ENCODE peak calls at places on chromosome 2, in nine cellular contexts. Q is fibroblast of villous mesenchyme, B is AG09309, K is AG10803, I is Peyer's patch, V is foreskin fibroblast, P is heart left ventricle, E is cardiac muscle cell, U is right lobe of liver. S is an unnamed sample.

GRCh38 chr2:61114147-61114546 is 47.8 kb upstream of the C2orf74 start:
- DNase-seq in E (no peak), I (no peak), K (no peak), Q (no peak), V (no peak), P (no peak), B (no peak), U (no peak), S (no peak)

GRCh38 chr2:53568463-53568862 is 199.1 kb upstream of the CHAC2 start:
- DNase-seq in B (no peak), E (no peak), K (peak), Q (peak), P (no peak), U (no peak), V (no peak), I (no peak), S (peak)

GRCh38 chr2:136402281-136402680 is 284.3 kb upstream of the CXCR4 start:
- DNase-seq in P (no peak), E (no peak), U (no peak), K (no peak), Q (no peak), V (no peak), B (no peak), I (no peak), S (no peak)

GRCh38 chr2:80496770-80497169 is 192.2 kb upstream of the LRRTM1 start:
- DNase-seq in B (peak), E (peak), V (peak), P (no peak), U (no peak), K (peak), Q (peak), I (no peak), S (peak)

GRCh38 chr2:99695856-99696255 is 206.0 kb upstream of the REV1 start:
- DNase-seq in U (no peak), Q (no peak), B (no peak), P (no peak), I (no peak), V (no peak), E (no peak), K (no peak), S (no peak)

GRCh38 chr2:23649819-23650218 is 264.8 kb downstream of the KLHL29 start:
- DNase-seq in E (peak), B (no peak), K (no peak), U (no peak), V (peak), P (peak), Q (no peak), I (no peak), S (peak)

GRCh38 chr2:98928242-98928641 is 7.8 kb downstream of the CRACDL start:
- DNase-seq in V (no peak), B (no peak), K (no peak), E (no peak), Q (no peak), P (no peak), U (no peak), I (no peak), S (no peak)

GRCh38 chr2:240143276-240143675 is 2.8 kb upstream of the OTOS start:
- DNase-seq in B (no peak), V (no peak), K (no peak), I (no peak), Q (no peak), P (no peak), U (no peak), E (no peak), S (no peak)

GRCh38 chr2:237996041-237996593 is 29.3 kb downstream of the UBE2F start:
- DNase-seq in I (no peak), K (peak), E (peak), U (no peak), B (peak), P (no peak), Q (peak), V (peak), S (peak)

GRCh38 chr2:101160454-101160853 is 9.3 kb upstream of the TBC1D8 start:
- DNase-seq in E (peak), Q (peak), P (no peak), I (no peak), B (peak), V (peak), K (peak), U (no peak), S (peak)

GRCh38 chr2:138294451-138294850 is 207.1 kb upstream of the SPOPL start:
- DNase-seq in E (no peak), U (no peak), K (no peak), B (no peak), I (no peak), P (no peak), V (peak), Q (no peak), S (no peak)

GRCh38 chr2:227817940-227818568 is 4.4 kb downstream of the CCL20 start:
- DNase-seq in U (peak), E (peak), P (peak), K (peak), V (peak), Q (peak), I (peak), B (peak), S (peak)

DNA sequence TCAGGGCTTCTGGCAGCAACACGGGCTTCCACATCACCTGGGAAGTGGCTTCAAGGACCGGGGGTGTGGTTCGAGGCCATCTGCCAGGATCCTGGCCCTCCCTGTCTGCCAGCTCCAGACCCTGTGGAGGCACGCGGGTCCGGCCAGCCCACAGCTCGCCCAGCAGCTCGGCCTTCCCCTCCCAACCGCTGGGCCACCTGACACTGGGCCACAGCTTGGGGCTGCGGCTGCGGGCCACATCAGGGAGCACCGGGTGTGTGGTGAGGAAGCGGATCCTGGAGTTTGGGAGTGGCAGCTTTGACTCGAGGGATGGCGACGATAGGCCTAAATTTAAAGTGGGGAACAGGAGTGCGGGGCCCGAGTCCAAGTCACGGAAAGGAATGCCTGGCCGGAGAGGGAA is 6.9 kb downstream of the C2orf81 start:
- DNase-seq in V (no peak), I (no peak), B (no peak), K (no peak), U (no peak), Q (no peak), P (no peak), E (no peak), S (no peak)
- H3K4me3 ChIP-seq in V (peak), I (peak), B (peak), K (peak), U (peak), Q (peak), P (peak), E (no peak), S (peak)

DNA sequence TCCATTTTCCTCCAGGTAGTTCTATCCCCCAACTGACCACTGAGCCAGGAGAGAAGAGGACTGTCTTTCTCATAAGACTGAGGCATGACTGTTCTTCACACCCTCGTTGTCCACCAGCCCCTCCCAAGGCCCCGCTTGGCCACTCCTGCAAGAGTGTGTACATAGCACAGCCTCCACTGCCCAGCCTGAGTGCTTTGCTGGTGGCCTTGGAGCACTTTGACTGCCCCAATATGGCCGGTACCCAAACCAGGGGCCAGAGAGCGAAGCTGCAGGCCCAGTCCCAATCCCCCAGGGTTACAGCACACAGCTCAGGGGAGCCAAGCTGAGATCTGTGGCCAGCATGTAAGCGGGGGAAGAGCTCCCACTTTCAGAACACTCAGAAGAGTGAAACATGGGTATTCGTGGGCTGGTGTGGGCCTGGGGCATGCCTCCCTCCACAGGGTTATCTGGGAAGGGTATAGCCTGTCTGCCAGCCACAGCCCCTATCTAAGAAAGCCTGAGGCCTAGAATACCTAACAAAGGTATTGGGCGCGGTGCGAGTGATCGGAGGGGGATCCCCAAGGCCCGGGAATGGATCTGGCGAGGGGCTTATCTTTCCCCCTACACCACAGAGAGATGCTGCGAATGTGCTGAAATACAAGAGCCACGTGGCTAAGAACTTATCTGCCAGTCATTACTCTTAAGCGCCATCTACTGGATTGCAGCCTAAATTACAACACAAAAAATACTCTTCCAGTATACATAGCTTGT is 163.8 kb downstream of the WDPCP start:
- DNase-seq in V (peak), U (no peak), P (no peak), K (peak), I (no peak), Q (peak), B (no peak), E (peak), S (peak)
- TF ChIP-seq CTCF in V (peak), U (peak), P (peak), K (peak), I (no peak), Q (peak), B (peak), E (peak), S (peak)

GRCh38 chr2:177669625-177670330 is 277.2 kb downstream of the AGPS start:
- DNase-seq in U (no peak), B (no peak), Q (no peak), V (no peak), I (no peak), E (no peak), P (no peak), K (no peak), S (no peak)
- H3K4me3 ChIP-seq in U (no peak), B (no peak), Q (no peak), V (no peak), I (no peak), E (no peak), P (no peak), K (no peak), S (no peak)

DNA sequence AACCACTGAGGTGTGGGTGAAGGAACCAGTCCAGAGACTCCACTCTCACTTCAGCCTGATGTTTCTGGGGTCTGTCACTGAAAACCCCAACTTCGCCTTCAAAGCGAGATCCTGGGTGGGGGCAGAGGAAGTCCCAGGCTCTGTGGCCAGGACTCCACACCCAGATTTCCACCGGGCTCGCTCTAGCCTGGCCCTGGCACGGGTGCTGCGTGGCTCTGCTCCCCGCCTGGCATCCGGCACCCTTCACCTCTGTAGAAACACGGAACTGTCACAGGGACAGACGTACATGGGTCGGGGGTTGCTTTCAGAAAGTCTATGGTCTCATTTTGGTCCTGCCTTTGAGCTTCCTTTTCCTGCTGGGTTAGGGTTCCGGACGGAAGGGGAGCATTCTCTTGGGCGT is 41.6 kb downstream of the ODC1 start:
- DNase-seq in K (no peak), V (no peak), B (no peak), E (no peak), U (no peak), P (no peak), Q (no peak), I (no peak), S (no peak)
- TF ChIP-seq CTCF in K (no peak), V (no peak), B (no peak), E (no peak), U (no peak), P (no peak), Q (no peak), I (no peak), S (no peak)

GRCh38 chr2:36266536-36267121 is 88.9 kb upstream of the CRIM1 start:
- DNase-seq in I (no peak), U (no peak), P (no peak), K (no peak), B (no peak), E (no peak), Q (no peak), V (no peak), S (no peak)

GRCh38 chr2:36267194-36267593 is 88.4 kb upstream of the CRIM1 start:
- DNase-seq in I (no peak), K (no peak), U (no peak), B (no peak), Q (no peak), E (no peak), P (no peak), V (no peak), S (no peak)

GRCh38 chr2:36271266-36271665 is 84.3 kb upstream of the CRIM1 start:
- DNase-seq in I (no peak), V (no peak), B (no peak), U (no peak), E (no peak), Q (no peak), K (no peak), P (no peak), S (peak)

DNA sequence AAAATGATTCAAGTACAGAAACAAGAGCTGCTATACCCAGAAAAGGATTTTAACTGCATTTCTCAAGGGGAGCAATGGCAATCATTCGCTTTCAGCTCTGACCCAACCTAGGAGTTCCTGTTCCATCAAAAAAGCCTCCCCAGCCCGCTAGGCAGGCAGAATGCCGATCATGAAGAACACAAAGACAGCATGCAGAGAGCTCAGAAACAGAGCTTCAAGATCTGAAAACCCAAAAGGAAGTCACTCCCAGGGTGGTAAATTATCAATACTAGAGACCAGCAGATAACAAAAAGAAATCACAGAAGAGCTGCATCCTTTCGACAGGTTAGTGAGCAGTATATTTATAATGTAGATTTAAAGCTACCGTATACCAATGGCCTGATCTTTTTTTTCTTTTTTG is 84.8 kb upstream of the CRIM1 start:
- DNase-seq in Q (no peak), B (no peak), V (no peak), K (no peak), I (no peak), E (no peak), P (no peak), U (no peak), S (no peak)
- H3K4me3 ChIP-seq in Q (no peak), B (no peak), V (no peak), K (no peak), I (no peak), E (no peak), P (no peak), U (no peak), S (no peak)

GRCh38 chr2:182586426-182586825 is 129.6 kb upstream of the DNAJC10 start:
- DNase-seq in Q (no peak), I (no peak), U (no peak), K (no peak), E (no peak), V (no peak), P (no peak), B (no peak), S (no peak)
- TF ChIP-seq CTCF in Q (no peak), I (no peak), U (no peak), K (no peak), E (no peak), V (no peak), P (no peak), B (no peak), S (no peak)

DNA sequence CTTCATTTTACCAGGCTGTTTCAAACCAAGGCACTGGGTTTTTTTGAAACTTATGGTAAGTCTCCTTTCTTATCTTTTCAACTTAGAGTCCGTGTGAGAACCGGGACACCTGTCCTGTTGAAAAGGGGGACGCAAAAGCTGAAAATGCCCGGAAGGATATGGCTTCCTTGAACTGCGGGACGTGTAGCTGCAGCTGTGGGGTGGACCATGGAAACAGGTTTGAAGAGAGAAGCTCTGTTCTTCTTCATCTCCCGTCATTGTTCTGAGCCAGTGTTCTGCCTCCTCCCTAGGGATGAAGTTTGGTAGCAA is 29.5 kb upstream of the DNAJC27 start:
- DNase-seq in E (no peak), Q (no peak), B (no peak), V (no peak), K (no peak), U (no peak), P (no peak), I (no peak), S (no peak)
- H3K4me3 ChIP-seq in E (no peak), Q (no peak), B (no peak), V (no peak), K (no peak), U (no peak), P (no peak), I (no peak), S (no peak)

GRCh38 chr2:189763908-189764661 is 1.5 kb upstream of the OSGEPL1 start:
- DNase-seq in K (peak), B (no peak), E (peak), I (no peak), U (no peak), Q (peak), V (peak), P (no peak), S (peak)

GRCh38 chr2:189762229-189762550 is 402 bp downstream of the OSGEPL1 start:
- DNase-seq in V (no peak), U (no peak), Q (no peak), B (no peak), P (no peak), I (no peak), E (no peak), K (no peak), S (no peak)

GRCh38 chr2:189762551-189763298 is at the start of gene OSGEPL1:
- DNase-seq in E (peak), U (peak), P (peak), K (peak), V (peak), Q (peak), B (peak), I (peak), S (peak)
- TF ChIP-seq CTCF in E (peak), U (peak), P (peak), K (peak), V (peak), Q (peak), B (peak), I (peak), S (peak)